ENCODE peak calls at places on chromosomes 2 and 18, in nine cellular contexts. W is epithelial cell of esophagus, B is choroid plexus epithelial cell, Z is hepatocyte, H is SK-N-SH, R is endothelial cell, Y is fibroblast of lung, U is right lobe of liver, N is left lung. E is an unnamed sample.

GRCh38 chr2:97765933-97766332 is 52.6 kb downstream of the ZAP70 start:
- DNase-seq in Z (no peak), R (no peak), N (no peak), B (no peak), H (no peak), W (no peak), U (no peak), Y (no peak), E (no peak)

GRCh38 chr18:63974991-63975390 is 5.1 kb downstream of the SERPINB8 start:
- DNase-seq in B (peak), W (peak), R (no peak), H (no peak), Y (peak), Z (no peak), N (no peak), U (peak), E (peak)

GRCh38 chr2:14632133-14632936 is at the start of gene LRATD1:
- DNase-seq in Z (peak), H (peak), R (peak), W (peak), U (peak), Y (peak), B (peak), N (peak), E (peak)

GRCh38 chr2:73827018-73827417 is 1.7 kb upstream of the STAMBP start:
- DNase-seq in Z (peak), R (no peak), Y (peak), W (peak), H (no peak), B (peak), U (no peak), N (no peak), E (peak)

GRCh38 chr2:42793314-42794270 is 1.2 kb upstream of the HAAO start:
- DNase-seq in U (no peak), B (no peak), W (no peak), Y (no peak), H (peak), Z (peak), N (no peak), R (no peak), E (peak)

GRCh38 chr2:114442545-114442944 is at the start of gene DPP10:
- DNase-seq in H (no peak), N (no peak), Z (peak), R (peak), B (peak), U (no peak), Y (no peak), W (peak), E (peak)

GRCh38 chr2:8633735-8634313 is 48.0 kb upstream of the ID2 start:
- DNase-seq in U (peak), Y (peak), H (no peak), N (no peak), Z (peak), R (no peak), B (peak), W (no peak), E (peak)

GRCh38 chr2:190327995-190328394 is 8.4 kb upstream of the HIBCH start:
- DNase-seq in B (no peak), N (no peak), Y (no peak), H (no peak), U (no peak), W (no peak), R (no peak), Z (no peak), E (no peak)

GRCh38 chr2:183292028-183292427 is 167.8 kb downstream of the NUP35 start:
- DNase-seq in H (no peak), N (no peak), Z (no peak), W (no peak), Y (no peak), R (peak), B (peak), U (no peak), E (no peak)

GRCh38 chr2:106839849-106840595 is 45.9 kb downstream of the ST6GAL2 start:
- DNase-seq in R (peak), Y (no peak), U (no peak), B (peak), Z (peak), W (no peak), N (no peak), H (peak), E (no peak)

GRCh38 chr18:59907172-59907571 is 7.4 kb downstream of the PMAIP1 start:
- DNase-seq in Z (no peak), U (peak), R (no peak), N (no peak), H (no peak), W (no peak), B (no peak), Y (no peak), E (no peak)

GRCh38 chr2:149573760-149574159 is 13.8 kb downstream of the MMADHC start:
- DNase-seq in W (no peak), N (no peak), Y (no peak), H (no peak), B (peak), R (no peak), U (no peak), Z (no peak), E (peak)

GRCh38 chr2:112880696-112881095 is 30.3 kb upstream of the IL37 start:
- DNase-seq in U (no peak), Y (no peak), W (no peak), H (no peak), R (no peak), N (no peak), Z (no peak), B (peak), E (peak)

GRCh38 chr2:113979172-113980128 is 89.6 kb downstream of the ACTR3 start:
- DNase-seq in H (peak), Y (no peak), R (peak), W (no peak), Z (no peak), B (no peak), U (no peak), N (peak), E (no peak)

GRCh38 chr18:26448714-26449159 is 99.6 kb downstream of the KCTD1 start:
- DNase-seq in Z (no peak), R (no peak), Y (no peak), H (no peak), W (no peak), U (no peak), B (no peak), N (no peak), E (no peak)

GRCh38 chr18:13183359-13183758 is 35.2 kb upstream of the LDLRAD4 start:
- DNase-seq in U (no peak), N (no peak), Y (no peak), W (no peak), H (no peak), R (no peak), B (no peak), Z (no peak), E (peak)

GRCh38 chr2:63053889-63054725 is 3.5 kb downstream of the OTX1 start:
- DNase-seq in U (no peak), R (peak), B (no peak), N (no peak), Y (no peak), H (peak), W (no peak), Z (peak), E (no peak)

GRCh38 chr2:154638768-154639167 is 59.7 kb upstream of the KCNJ3 start:
- DNase-seq in U (no peak), W (no peak), H (no peak), N (no peak), Y (no peak), Z (no peak), R (no peak), B (no peak), E (no peak)

GRCh38 chr18:59029663-59030421 is 109.8 kb upstream of the SEC11C start:
- DNase-seq in R (no peak), W (no peak), U (no peak), B (no peak), N (no peak), Z (no peak), H (no peak), Y (no peak), E (no peak)

GRCh38 chr2:101119431-101119830 is 31.8 kb downstream of the TBC1D8 start:
- DNase-seq in U (peak), B (peak), Y (peak), N (no peak), R (no peak), H (no peak), Z (no peak), W (peak), E (peak)

GRCh38 chr2:138090330-138090729 is 126.1 kb downstream of the HNMT start:
- DNase-seq in U (no peak), Y (no peak), B (peak), Z (peak), R (peak), N (no peak), W (peak), H (peak), E (peak)

GRCh38 chr2:96239091-96239490 is 26.7 kb downstream of the TMEM127 start:
- DNase-seq in N (no peak), H (no peak), W (no peak), R (no peak), Y (no peak), U (no peak), B (no peak), Z (no peak), E (no peak)

GRCh38 chr18:6328624-6329016 is 86.1 kb downstream of the L3MBTL4 start:
- DNase-seq in R (no peak), N (no peak), H (no peak), U (no peak), B (no peak), Y (no peak), Z (no peak), W (no peak), E (no peak)

GRCh38 chr2:98647636-98648035 is 39.2 kb downstream of the UNC50 start:
- DNase-seq in B (no peak), Z (no peak), H (no peak), Y (no peak), N (no peak), R (no peak), W (peak), U (no peak), E (peak)

GRCh38 chr18:31977270-31977872 is 34.4 kb upstream of the TRAPPC8 start:
- DNase-seq in N (no peak), R (peak), B (peak), U (peak), W (peak), H (peak), Y (peak), Z (peak), E (peak)

GRCh38 chr2:224646242-224646846 is 61.2 kb upstream of the CUL3 start:
- DNase-seq in U (no peak), Y (no peak), H (peak), Z (no peak), W (no peak), N (no peak), B (peak), R (peak), E (peak)

GRCh38 chr2:238117199-238118154 is 17.3 kb downstream of the ESPNL start:
- DNase-seq in Z (no peak), B (no peak), R (no peak), W (no peak), U (no peak), H (no peak), Y (peak), N (peak), E (no peak)

GRCh38 chr2:159226059-159226461 is 60.4 kb downstream of the WDSUB1 start:
- DNase-seq in N (no peak), Y (peak), B (peak), U (no peak), Z (no peak), W (peak), H (no peak), R (no peak), E (peak)

DNA sequence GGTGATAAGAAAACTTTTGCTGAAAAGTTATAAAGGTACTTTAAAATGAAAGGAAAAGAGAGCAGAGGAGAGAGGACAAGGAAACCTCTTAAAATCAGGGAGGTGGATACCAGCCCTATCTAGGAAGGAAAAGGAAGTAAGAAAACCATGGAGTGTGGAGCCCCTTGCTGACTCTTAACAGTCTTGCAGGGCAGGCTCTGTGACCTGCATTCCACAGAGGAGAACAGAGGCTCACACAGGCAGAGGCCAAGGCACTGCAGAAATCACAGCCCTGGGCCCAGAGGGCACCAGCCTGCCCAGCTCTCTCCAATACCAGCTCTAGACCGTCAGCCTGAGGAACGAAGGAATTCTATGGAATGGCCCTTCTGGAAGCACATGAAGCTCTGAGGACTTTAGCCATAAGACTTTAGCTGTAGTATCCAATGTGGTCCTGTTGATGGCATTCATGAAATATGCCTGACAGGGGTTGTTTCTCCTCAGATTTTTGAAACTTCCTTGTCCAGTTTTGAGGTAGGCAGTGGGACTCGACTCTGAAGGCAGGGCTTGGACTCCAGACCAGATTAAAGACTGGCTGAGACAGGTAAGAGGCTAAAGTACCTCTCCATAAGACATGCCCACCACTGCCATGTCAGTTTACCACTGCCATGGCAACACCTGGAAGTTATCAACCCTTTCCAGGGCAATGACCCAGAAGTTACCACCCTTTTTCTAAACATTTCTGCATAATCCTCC is 216.3 kb downstream of the ANAPC1 start:
- DNase-seq in U (peak), H (no peak), B (peak), R (peak), N (no peak), W (peak), Y (peak), Z (peak), E (peak)
- TF ChIP-seq CTCF in U (peak), H (peak), B (peak), R (no peak), N (peak), W (peak), Y (peak), Z (peak), E (peak)

GRCh38 chr18:22507055-22507454 is 89.3 kb upstream of the CTAGE1 start:
- DNase-seq in N (no peak), H (no peak), Y (no peak), U (no peak), W (no peak), R (no peak), Z (no peak), B (no peak), E (no peak)
- TF ChIP-seq CTCF in N (no peak), H (no peak), Y (no peak), U (no peak), W (no peak), R (no peak), Z (no peak), B (no peak), E (no peak)

DNA sequence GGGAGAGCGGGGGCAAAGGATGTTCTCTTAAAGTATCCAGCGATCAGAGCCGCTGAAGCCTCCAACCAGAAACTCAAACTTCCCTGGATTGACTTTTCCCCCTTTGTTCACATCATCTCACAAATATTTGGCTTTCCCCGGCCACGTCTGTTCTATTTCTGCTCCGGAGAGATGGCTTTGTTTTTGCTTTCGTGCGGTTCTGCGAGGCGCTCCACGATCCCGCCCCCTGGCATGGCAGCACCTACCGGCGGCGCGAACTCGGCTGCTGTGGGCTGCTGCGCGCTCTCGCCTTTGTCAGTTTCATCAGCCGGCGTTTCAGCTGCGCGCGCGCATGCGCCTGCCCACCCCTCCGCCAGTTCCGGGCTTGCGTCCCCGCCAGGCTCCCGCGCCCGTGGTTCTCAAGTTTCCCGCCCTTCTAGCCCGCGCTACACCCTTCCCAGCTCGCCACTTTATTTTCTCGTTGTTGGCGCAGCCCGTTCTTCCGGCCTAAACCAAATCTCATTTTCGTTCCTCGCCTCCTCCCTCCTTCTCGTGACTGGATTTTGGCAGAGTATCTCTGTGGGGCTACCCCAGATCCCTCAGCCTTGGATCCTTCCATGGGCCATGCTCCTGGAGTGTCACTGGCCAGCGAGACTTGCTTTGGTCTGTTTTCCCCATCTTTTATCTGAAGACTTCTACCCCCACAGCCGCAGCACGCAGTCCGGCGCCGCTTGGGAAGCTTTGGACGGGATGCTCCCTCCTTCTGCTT is 98.0 kb downstream of the INSIG2 start:
- DNase-seq in B (peak), Z (peak), H (peak), U (peak), W (peak), R (peak), Y (peak), N (peak), E (peak)
- TF ChIP-seq CTCF in B (peak), Z (no peak), H (no peak), U (no peak), W (peak), R (no peak), Y (peak), N (no peak), E (no peak)

DNA sequence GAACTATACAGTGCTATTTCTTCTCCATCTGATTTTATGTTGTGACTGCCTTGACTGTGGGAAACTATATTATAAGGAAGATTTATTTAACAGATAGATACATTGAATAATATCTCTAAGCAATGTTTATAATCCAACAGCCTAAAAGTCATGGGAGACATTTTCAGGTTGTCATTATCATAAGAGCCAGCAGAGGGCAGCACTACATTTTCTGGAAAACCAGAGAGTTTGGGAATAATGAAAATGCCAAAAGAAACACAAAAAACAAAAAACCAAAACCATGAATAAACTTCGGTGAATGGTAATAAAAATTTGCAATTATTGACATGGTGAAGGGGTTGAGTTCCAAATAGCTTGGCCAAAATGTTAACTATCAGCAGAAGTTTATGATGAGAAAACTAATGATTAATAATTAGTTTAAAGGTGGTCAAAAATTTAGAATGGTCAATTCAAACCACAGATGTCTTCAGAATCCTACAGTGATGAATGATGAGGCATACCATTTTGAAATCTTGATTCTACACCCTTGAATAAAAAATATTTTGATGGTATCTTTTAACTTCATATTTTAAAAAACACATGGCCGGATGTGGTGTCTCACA is 4.7 kb downstream of the EEF1B2 start:
- DNase-seq in H (peak), W (peak), N (no peak), R (peak), B (peak), U (no peak), Z (peak), Y (peak), E (peak)
- TF ChIP-seq CTCF in H (peak), W (peak), N (peak), R (peak), B (peak), U (peak), Z (peak), Y (peak), E (peak)

GRCh38 chr2:133641497-133641896 is 73.2 kb upstream of the NCKAP5 start:
- DNase-seq in Z (peak), U (peak), W (peak), N (no peak), R (no peak), Y (no peak), H (no peak), B (peak), E (no peak)
- TF ChIP-seq CTCF in Z (peak), U (no peak), W (peak), N (no peak), R (no peak), Y (peak), H (no peak), B (peak), E (peak)

GRCh38 chr18:9103488-9103887 is 989 bp downstream of the NDUFV2 start:
- DNase-seq in B (peak), Y (no peak), Z (peak), U (no peak), W (no peak), R (no peak), H (no peak), N (no peak), E (peak)
- TF ChIP-seq CTCF in B (no peak), Y (peak), Z (peak), U (peak), W (no peak), R (no peak), H (peak), N (no peak), E (peak)